ENCODE peak calls at places on chromosomes 2 and 18, in seven cellular contexts. H, M, F, D, V, G and K are unnamed samples.
A peak's percentile ranks its signal among the peaks of the same experiment; 100 is the strongest.

GRCh38 chr2:141105763-141106162 is 1025.1 kb downstream of the LRP1B start:
- DNase-seq in H (no peak), M (no peak), F (no peak), D (peak; percentile 24), V (no peak), G (no peak), K (no peak)

GRCh38 chr2:215917953-215918620 is 95.3 kb downstream of the MREG start:
- DNase-seq in H (peak; percentile 64), M (no peak), F (no peak), D (peak; percentile 75), V (no peak), G (peak; percentile 25), K (peak; percentile 64)

GRCh38 chr2:237310515-237311114 is 103.3 kb downstream of the COL6A3 start:
- DNase-seq in H (no peak), M (no peak), F (no peak), D (peak; percentile 47), V (no peak), G (no peak), K (no peak)

GRCh38 chr2:150046211-150046610 is 441.3 kb downstream of the RND3 start:
- DNase-seq in H (peak; percentile 8), M (no peak), F (no peak), D (peak; percentile 9), V (no peak), G (no peak), K (no peak)

GRCh38 chr2:166173263-166173662 is 45.4 kb upstream of the SCN1A start:
- DNase-seq in H (no peak), M (no peak), F (no peak), D (no peak), V (no peak), G (no peak), K (no peak)

GRCh38 chr18:60905699-60906098 is 427.5 kb upstream of the CDH20 start:
- DNase-seq in H (no peak), M (no peak), F (no peak), D (no peak), V (no peak), G (no peak), K (no peak)

GRCh38 chr2:66836851-66837250 is 401.9 kb downstream of the MEIS1 start:
- DNase-seq in H (no peak), M (no peak), F (no peak), D (no peak), V (no peak), G (no peak), K (no peak)

GRCh38 chr18:13437801-13438506 is 219.4 kb downstream of the LDLRAD4 start:
- DNase-seq in H (no peak), M (no peak), F (no peak), D (no peak), V (no peak), G (no peak), K (no peak)

GRCh38 chr2:151053661-151053990 is 208.0 kb downstream of the RBM43 start:
- DNase-seq in H (no peak), M (no peak), F (no peak), D (no peak), V (no peak), G (no peak), K (no peak)

GRCh38 chr2:102159295-102159694 is 16.7 kb downstream of the IL1R1 start:
- DNase-seq in H (peak; percentile 36), M (no peak), F (no peak), D (no peak), V (no peak), G (no peak), K (no peak)

GRCh38 chr2:191318729-191319078 is 73.5 kb downstream of the MYO1B start:
- DNase-seq in H (peak; percentile 78), M (no peak), F (no peak), D (peak; percentile 68), V (peak; percentile 32), G (peak; percentile 75), K (no peak)

GRCh38 chr2:102336502-102336945 is 19.1 kb upstream of the IL18R1 start:
- DNase-seq in H (no peak), M (no peak), F (no peak), D (no peak), V (no peak), G (peak; percentile 16), K (no peak)

GRCh38 chr2:126793885-126794613 is 104.6 kb upstream of the TEX51 start:
- DNase-seq in H (no peak), M (no peak), F (no peak), D (no peak), V (no peak), G (no peak), K (no peak)

GRCh38 chr18:11077548-11078187 is 71.7 kb downstream of the PIEZO2 start:
- DNase-seq in H (no peak), M (no peak), F (no peak), D (no peak), V (no peak), G (no peak), K (no peak)

GRCh38 chr18:51957001-51957400 is 383.0 kb upstream of the DCC start:
- DNase-seq in H (no peak), M (no peak), F (no peak), D (no peak), V (no peak), G (no peak), K (no peak)

GRCh38 chr2:20755132-20755800 is 67.6 kb downstream of the LDAH start:
- DNase-seq in H (no peak), M (no peak), F (no peak), D (no peak), V (no peak), G (peak; percentile 7), K (no peak)
- TF ChIP-seq CTCF in H (peak; percentile 17), M (no peak), F (peak; percentile 23), D (peak; percentile 39), V (no peak), G (no peak), K (no peak)

GRCh38 chr2:3038636-3039035 is 339.0 kb downstream of the EIPR1 start:
- DNase-seq in H (no peak), M (no peak), F (no peak), D (no peak), V (no peak), G (no peak), K (no peak)

GRCh38 chr2:3039188-3040065 is 338.2 kb downstream of the EIPR1 start:
- DNase-seq in H (no peak), M (no peak), F (no peak), D (no peak), V (no peak), G (no peak), K (no peak)

GRCh38 chr2:3036432-3037125 is 341.0 kb downstream of the EIPR1 start:
- DNase-seq in H (no peak), M (no peak), F (no peak), D (no peak), V (no peak), G (no peak), K (no peak)

GRCh38 chr2:3035385-3036050 is 342.1 kb downstream of the EIPR1 start:
- DNase-seq in H (no peak), M (no peak), F (no peak), D (no peak), V (no peak), G (no peak), K (no peak)

GRCh38 chr2:3037196-3038194 is 340.1 kb downstream of the EIPR1 start:
- DNase-seq in H (no peak), M (no peak), F (no peak), D (no peak), V (no peak), G (no peak), K (no peak)
- TF ChIP-seq CTCF in H (no peak), M (no peak), F (no peak), D (no peak), V (no peak), G (no peak), K (no peak)

GRCh38 chr18:46859855-46860254 is 57.5 kb downstream of the PIAS2 start:
- DNase-seq in H (no peak), M (no peak), F (no peak), D (peak; percentile 54), V (no peak), G (no peak), K (peak; percentile 36)

GRCh38 chr18:46858290-46858689 is 59.0 kb downstream of the PIAS2 start:
- DNase-seq in H (no peak), M (no peak), F (no peak), D (no peak), V (no peak), G (no peak), K (no peak)

DNA sequence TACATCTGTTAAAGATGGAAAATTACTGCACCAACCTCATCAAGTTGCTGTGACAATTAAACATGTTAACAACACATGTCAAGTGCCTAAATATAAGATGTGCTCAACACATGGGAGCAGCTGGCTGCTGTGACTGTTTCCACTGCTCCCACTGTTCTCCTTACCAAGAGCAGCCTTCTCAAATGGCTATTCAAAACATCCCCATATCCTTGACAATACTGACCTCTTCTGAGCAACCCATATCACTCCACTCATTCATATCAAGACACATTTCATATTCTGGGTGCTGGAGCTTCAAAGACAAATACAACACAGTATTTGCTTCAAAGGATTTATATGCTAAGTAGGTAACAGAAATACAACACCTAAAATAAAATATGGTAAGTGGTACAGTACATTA is 60.3 kb downstream of the PIAS2 start:
- DNase-seq in H (no peak), M (no peak), F (no peak), D (no peak), V (no peak), G (no peak), K (peak; percentile 27)
- TF ChIP-seq CTCF in H (no peak), M (no peak), F (no peak), D (peak; percentile 10), V (no peak), G (no peak), K (no peak)

GRCh38 chr2:156459720-156460119 is 23.5 kb downstream of the GPD2 start:
- DNase-seq in H (no peak), M (peak; percentile 16), F (no peak), D (no peak), V (no peak), G (no peak), K (no peak)

GRCh38 chr2:156458229-156458584 is 22.0 kb downstream of the GPD2 start:
- DNase-seq in H (no peak), M (no peak), F (no peak), D (no peak), V (no peak), G (no peak), K (no peak)

GRCh38 chr2:156456616-156457015 is 20.4 kb downstream of the GPD2 start:
- DNase-seq in H (peak; percentile 45), M (no peak), F (no peak), D (peak; percentile 58), V (no peak), G (no peak), K (no peak)

GRCh38 chr2:156455366-156455975 is 19.3 kb downstream of the GPD2 start:
- DNase-seq in H (peak; percentile 59), M (no peak), F (no peak), D (peak; percentile 49), V (no peak), G (peak; percentile 79), K (no peak)

GRCh38 chr2:156457523-156458228 is 21.5 kb downstream of the GPD2 start:
- DNase-seq in H (no peak), M (no peak), F (no peak), D (no peak), V (no peak), G (no peak), K (no peak)
- TF ChIP-seq CTCF in H (no peak), M (no peak), F (no peak), D (no peak), V (no peak), G (no peak), K (no peak)